ENCODE peak calls at places on chromosomes 6 and 20, in six cellular contexts. O is CD8-positive, alpha-beta T cell; T is tibial artery; U is adrenal gland; G is MM.1S; S is breast epithelium. L is an unnamed sample.

GRCh38 chr6:168956884-168957730 is 296.5 kb downstream of the THBS2 start:
- DNase-seq in G (peak), S (peak), O (peak), U (peak), T (peak), L (peak)

GRCh38 chr6:111683749-111684267 is 78.1 kb upstream of the TRAF3IP2 start:
- DNase-seq in O (no peak), T (no peak), G (no peak), S (peak), U (no peak), L (no peak)

GRCh38 chr6:79526897-79527296 is 10.3 kb downstream of the LCA5 start:
- DNase-seq in G (no peak), O (no peak), U (no peak), T (no peak), S (no peak), L (no peak)

GRCh38 chr6:28923318-28924102 is at the start of gene TRIM27:
- DNase-seq in U (peak), G (peak), S (peak), T (peak), O (peak), L (peak)

GRCh38 chr6:46376562-46376969 is 114.7 kb downstream of the RCAN2 start:
- DNase-seq in G (peak), O (no peak), T (no peak), S (no peak), U (no peak), L (no peak)

GRCh38 chr20:56411759-56412472 is at the start of gene CASS4:
- DNase-seq in T (no peak), U (no peak), G (no peak), O (no peak), S (no peak), L (no peak)

GRCh38 chr20:23159256-23159922 is 73.3 kb upstream of the CD93 start:
- DNase-seq in U (no peak), O (no peak), S (no peak), G (no peak), T (no peak), L (no peak)

GRCh38 chr20:48096957-48097890 is 311.9 kb upstream of the SULF2 start:
- DNase-seq in G (no peak), S (no peak), O (no peak), T (no peak), U (no peak), L (no peak)

GRCh38 chr20:37556538-37556937 is 28.9 kb upstream of the BLCAP start:
- DNase-seq in U (no peak), S (no peak), G (no peak), O (no peak), T (no peak), L (no peak)

GRCh38 chr20:32296412-32296811 is 19.0 kb downstream of the KIF3B start:
- DNase-seq in G (no peak), O (no peak), S (no peak), U (no peak), T (no peak), L (no peak)

GRCh38 chr20:47338131-47338628 is 18.3 kb downstream of the ZMYND8 start:
- DNase-seq in T (no peak), O (no peak), S (no peak), G (no peak), U (no peak), L (peak)

GRCh38 chr6:9516207-9516606 is 898.7 kb downstream of the TFAP2A start:
- DNase-seq in G (no peak), S (no peak), O (no peak), U (no peak), T (no peak), L (no peak)

GRCh38 chr6:111220383-111221031 is 133.2 kb downstream of the SLC16A10 start:
- DNase-seq in O (no peak), S (no peak), G (no peak), T (no peak), U (no peak), L (no peak)

GRCh38 chr6:72461144-72461543 is 160.7 kb upstream of the KCNQ5 start:
- DNase-seq in O (no peak), U (no peak), G (peak), T (no peak), S (no peak), L (no peak)

GRCh38 chr20:33515569-33516216 is 25.8 kb downstream of the CBFA2T2 start:
- DNase-seq in G (no peak), O (no peak), S (no peak), U (no peak), T (no peak), L (no peak)

GRCh38 chr20:21521596-21522478 is 8.0 kb upstream of the NKX2-2 start:
- DNase-seq in O (no peak), U (no peak), G (no peak), S (peak), T (no peak), L (no peak)
- H3K4me3 ChIP-seq in O (no peak), U (no peak), G (no peak), S (no peak), T (peak), L (peak)

DNA sequence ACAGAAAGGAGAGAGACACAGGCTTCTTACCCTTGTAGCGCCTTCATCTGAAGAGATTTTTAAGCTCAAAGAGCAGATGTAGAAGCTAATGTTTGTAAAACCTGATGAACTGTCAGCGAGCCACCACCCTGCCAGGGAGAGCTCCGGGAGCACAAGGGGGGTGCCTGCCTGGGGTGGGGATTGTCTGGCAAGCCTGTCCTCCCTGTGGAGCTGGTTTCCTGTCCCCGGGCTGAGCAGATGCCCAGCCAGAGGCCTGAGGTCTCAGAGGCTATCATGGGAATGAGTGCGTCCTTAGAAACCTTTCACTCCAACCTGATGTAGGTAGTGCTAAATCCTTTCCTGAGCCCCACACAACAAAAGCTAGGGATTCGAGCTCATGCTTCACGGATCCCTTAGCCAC is 41.9 kb upstream of the NR2E1 start:
- DNase-seq in U (no peak), T (no peak), G (no peak), O (no peak), S (no peak), L (no peak)
- H3K4me3 ChIP-seq in U (no peak), T (no peak), G (no peak), O (no peak), S (no peak), L (no peak)

GRCh38 chr6:56766806-56767178 is 124.1 kb upstream of the DST start:
- DNase-seq in U (no peak), G (peak), S (no peak), O (no peak), T (no peak), L (no peak)
- H3K4me3 ChIP-seq in U (no peak), G (no peak), S (no peak), O (no peak), T (no peak), L (no peak)

DNA sequence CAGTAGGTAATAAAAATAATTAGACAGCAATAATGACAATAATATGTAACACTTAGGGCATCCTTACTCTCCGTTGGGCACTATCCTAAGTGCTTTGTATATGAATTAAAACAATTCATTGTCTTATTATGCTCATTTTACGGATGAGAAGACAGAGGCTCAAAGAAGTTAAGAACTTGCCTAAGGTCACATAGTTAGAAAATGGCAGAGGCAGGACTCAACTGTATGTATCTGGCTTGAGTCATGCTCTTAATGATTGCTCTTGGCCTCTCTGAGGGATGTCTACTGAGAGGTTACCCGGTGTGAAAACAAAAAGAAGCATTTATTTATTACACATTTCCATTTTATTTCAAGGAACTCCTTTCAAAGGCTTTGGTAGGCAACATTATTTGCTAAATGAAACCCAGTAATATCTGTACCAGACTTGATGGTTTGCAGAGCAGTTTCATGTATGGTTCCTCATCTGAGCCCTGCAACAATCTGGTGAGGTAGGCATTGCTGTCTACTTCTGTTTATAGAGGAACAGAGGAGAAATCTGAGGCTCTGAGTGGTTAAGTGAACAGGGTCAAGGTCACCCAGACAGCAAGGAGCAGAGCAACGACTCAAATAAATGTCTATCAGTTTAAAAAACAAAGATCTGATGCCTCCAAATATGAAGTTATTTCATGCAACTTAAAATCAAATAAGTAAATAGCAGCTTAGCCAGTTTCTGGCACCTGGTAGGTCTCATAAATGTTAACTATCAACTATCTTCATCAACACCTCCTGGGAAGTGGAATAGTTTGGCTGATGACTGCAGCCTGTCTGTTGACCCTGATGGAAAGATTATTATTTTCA is 4.2 kb upstream of the PARD6B start:
- DNase-seq in S (no peak), U (no peak), O (no peak), T (no peak), G (no peak), L (no peak)
- H3K4me3 ChIP-seq in S (no peak), U (no peak), O (no peak), T (no peak), G (no peak), L (no peak)

GRCh38 chr20:10170261-10170660 is 48.4 kb upstream of the SNAP25 start:
- DNase-seq in U (no peak), G (no peak), S (no peak), T (no peak), O (no peak), L (no peak)

GRCh38 chr20:10172998-10173655 is 45.5 kb upstream of the SNAP25 start:
- DNase-seq in O (no peak), G (no peak), T (no peak), S (no peak), U (no peak), L (no peak)

GRCh38 chr20:10169752-10170151 is 48.9 kb upstream of the SNAP25 start:
- DNase-seq in S (no peak), T (no peak), U (no peak), O (no peak), G (no peak), L (no peak)

GRCh38 chr20:10167594-10167993 is 51.0 kb upstream of the SNAP25 start:
- DNase-seq in O (no peak), U (no peak), S (no peak), T (no peak), G (no peak), L (no peak)

DNA sequence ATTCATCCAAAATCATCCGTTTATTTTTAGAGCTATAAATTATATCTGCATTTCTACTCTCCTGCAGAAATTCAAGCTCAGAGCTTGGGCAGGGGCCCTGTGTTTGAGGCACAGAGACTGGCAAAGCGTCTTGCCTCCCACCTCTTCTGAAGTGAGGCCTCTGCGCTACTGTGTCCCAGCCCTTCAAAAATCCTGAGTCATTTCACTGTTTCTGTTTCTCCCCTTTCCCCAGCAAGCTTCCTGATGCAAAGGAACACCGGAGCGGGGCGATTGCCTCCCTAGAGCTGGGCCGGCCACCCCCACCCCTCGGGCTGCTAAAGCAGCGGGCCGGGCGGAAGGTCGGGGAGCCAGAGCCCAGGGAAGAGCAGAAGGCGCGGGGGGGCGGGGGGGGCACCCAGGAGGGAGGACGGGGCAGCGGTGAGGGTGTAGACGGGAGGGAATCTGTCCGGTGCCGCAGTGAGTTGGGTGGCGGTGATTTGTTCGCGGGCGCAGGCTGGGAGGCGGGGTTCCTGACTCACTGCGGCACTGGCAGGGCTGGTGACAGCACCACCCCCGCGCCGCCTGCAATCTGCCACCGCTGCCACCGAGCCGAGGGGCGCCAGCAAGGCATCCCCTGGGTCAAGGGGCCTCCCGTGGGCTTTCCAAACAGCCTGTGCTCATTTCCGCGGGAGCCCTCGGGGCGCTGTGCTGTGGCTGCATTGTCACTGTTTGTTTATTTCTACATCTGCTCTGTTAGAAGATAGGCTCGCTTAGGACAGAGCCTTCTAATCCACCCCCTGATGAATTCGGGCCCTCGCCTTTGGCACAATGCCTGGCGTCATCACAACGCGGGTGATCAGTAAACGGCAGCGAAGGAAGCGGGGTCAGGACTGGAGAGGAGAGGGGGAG is 46.5 kb upstream of the SNAP25 start:
- DNase-seq in T (peak), G (no peak), U (peak), S (no peak), O (no peak), L (no peak)
- H3K4me3 ChIP-seq in T (peak), G (peak), U (no peak), S (peak), O (no peak), L (peak)

GRCh38 chr6:68635706-68636513 is 828 bp downstream of the ADGRB3 start:
- DNase-seq in T (no peak), G (peak), U (peak), O (no peak), S (no peak), L (peak)
- H3K4me3 ChIP-seq in T (peak), G (peak), U (no peak), O (peak), S (peak), L (peak)

L was measured in left ventricle myocardium inferior.